ENCODE peak calls at places on chromosomes 2 and 18, in four cellular contexts. B is K562, A is SK-N-SH, R is HepG2. X is an unnamed sample.
A peak's percentile ranks its signal among the peaks of the same experiment; 100 is the strongest.

GRCh38 chr2:145546091-145546490 is 1026.2 kb upstream of the ZEB2 start:
- DNase-seq in B (peak; percentile 9), A (no peak), R (no peak), X (peak; percentile 16)

GRCh38 chr2:129744141-129744540 is 235.3 kb upstream of the RAB6C start:
- DNase-seq in B (no peak), A (no peak), R (no peak), X (no peak)

GRCh38 chr2:30684026-30684425 is 123.2 kb downstream of the CAPN13 start:
- DNase-seq in B (no peak), A (no peak), R (no peak), X (no peak)

GRCh38 chr18:50973367-50974126 is 5.7 kb downstream of the ELAC1 start:
- DNase-seq in B (no peak), A (no peak), R (peak; percentile 90), X (no peak)

GRCh38 chr2:149612122-149612521 is 24.5 kb upstream of the MMADHC start:
- DNase-seq in B (no peak), A (no peak), R (no peak), X (no peak)

GRCh38 chr2:239400000-239400831 is 604 bp downstream of the HDAC4 start:
- DNase-seq in B (peak; percentile 43), A (peak; percentile 61), R (peak; percentile 32), X (no peak)

GRCh38 chr2:71166812-71167211 is 36.4 kb downstream of the MPHOSPH10 start:
- DNase-seq in B (no peak), A (no peak), R (no peak), X (no peak)

GRCh38 chr2:59590802-59591201 is 962.7 kb downstream of the BCL11A start:
- DNase-seq in B (no peak), A (no peak), R (no peak), X (no peak)

GRCh38 chr2:160351978-160352377 is 141.6 kb downstream of the RBMS1 start:
- DNase-seq in B (no peak), A (no peak), R (no peak), X (no peak)
- TF ChIP-seq ELF1 in B (no peak), A (no peak), R (no peak), X (no peak)

GRCh38 chr2:23721454-23721826 is 205.5 kb downstream of the ATAD2B start:
- DNase-seq in B (no peak), A (no peak), R (no peak), X (no peak)
- TF ChIP-seq ELF1 in B (no peak), A (no peak), R (no peak), X (no peak)

DNA sequence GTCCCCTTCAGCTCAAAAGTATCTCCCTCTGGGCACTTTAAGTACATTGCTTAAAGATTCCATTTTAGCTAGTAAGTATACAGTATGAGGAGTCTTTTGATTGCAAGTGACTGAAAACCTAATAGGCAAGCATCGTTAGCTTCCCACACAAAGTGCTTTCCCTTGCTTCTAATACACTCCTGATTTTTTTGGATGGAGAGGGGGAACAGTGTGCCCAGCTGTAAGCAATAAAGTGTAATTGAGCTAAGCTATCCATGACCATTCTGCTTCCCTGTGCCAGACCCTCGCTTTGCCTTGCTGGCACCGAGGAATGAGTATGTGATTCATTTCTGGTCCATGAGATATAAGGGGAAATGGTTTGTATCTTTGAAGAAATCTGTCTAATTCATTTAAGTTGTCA is 3.8 kb upstream of the ZNF24 start:
- DNase-seq in B (no peak), A (no peak), R (no peak), X (no peak)
- TF ChIP-seq ELF1 in B (no peak), A (no peak), R (no peak), X (no peak)

GRCh38 chr2:172969171-172969570 is 106.5 kb upstream of the MAP3K20 start:
- DNase-seq in B (no peak), A (no peak), R (no peak), X (no peak)

GRCh38 chr2:172968061-172968469 is 107.6 kb upstream of the MAP3K20 start:
- DNase-seq in B (no peak), A (no peak), R (peak; percentile 20), X (no peak)

GRCh38 chr2:172972005-172972619 is 103.5 kb upstream of the MAP3K20 start:
- DNase-seq in B (peak; percentile 68), A (peak; percentile 43), R (peak; percentile 52), X (peak; percentile 36)

GRCh38 chr2:172969609-172970008 is 106.0 kb upstream of the MAP3K20 start:
- DNase-seq in B (no peak), A (no peak), R (no peak), X (no peak)

GRCh38 chr2:172970660-172971059 is 105.0 kb upstream of the MAP3K20 start:
- DNase-seq in B (no peak), A (no peak), R (no peak), X (no peak)
- TF ChIP-seq ELF1 in B (no peak), A (no peak), R (no peak), X (no peak)

GRCh38 chr18:616380-616995 is 19.7 kb downstream of the CLUL1 start:
- DNase-seq in B (peak; percentile 56), A (peak; percentile 44), R (peak; percentile 35), X (peak; percentile 35)
- TF ChIP-seq ELF1 in B (no peak), A (no peak), R (no peak), X (no peak)

GRCh38 chr18:61464551-61465102 is 131.4 kb downstream of the CDH20 start:
- DNase-seq in B (no peak), A (no peak), R (no peak), X (no peak)
- TF ChIP-seq ELF1 in B (no peak), A (no peak), R (no peak), X (no peak)

DNA sequence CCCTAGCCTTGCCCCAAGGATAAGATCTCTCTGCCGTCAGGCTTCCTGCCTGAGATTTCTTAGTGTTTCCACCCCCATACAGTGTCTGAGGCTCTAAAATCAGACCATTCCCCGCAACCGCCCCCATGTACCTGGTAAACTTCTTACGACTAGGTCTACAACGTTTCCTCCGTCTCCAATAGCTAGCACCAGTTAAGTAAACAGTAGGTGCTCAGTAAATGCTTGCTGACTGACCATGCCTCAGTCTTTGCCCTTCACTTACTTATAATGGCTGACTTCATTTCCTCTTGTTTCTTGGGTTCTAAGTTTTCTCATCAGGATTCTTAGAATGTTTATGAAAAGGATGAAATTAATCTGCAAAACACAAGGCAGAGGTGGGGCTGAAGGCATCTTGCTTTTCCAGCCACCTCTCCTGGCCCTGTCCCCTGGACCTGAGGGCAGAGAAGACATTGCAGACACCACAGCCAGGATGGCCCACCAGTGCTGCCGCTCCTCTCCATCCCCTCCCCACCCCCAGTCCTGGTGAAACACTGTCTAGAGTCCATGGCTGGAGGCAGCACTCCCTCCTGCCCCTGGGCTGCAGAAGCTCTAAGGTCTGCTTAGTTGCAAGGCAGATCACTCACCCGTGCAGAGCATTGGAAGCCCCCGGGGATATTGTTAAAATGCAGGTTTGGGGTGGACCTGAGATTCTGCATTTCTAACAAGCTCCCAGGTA is 16.9 kb downstream of the TMEM37 start:
- DNase-seq in B (no peak), A (no peak), R (no peak), X (no peak)
- TF ChIP-seq ELF1 in B (no peak), A (no peak), R (no peak), X (no peak)

DNA sequence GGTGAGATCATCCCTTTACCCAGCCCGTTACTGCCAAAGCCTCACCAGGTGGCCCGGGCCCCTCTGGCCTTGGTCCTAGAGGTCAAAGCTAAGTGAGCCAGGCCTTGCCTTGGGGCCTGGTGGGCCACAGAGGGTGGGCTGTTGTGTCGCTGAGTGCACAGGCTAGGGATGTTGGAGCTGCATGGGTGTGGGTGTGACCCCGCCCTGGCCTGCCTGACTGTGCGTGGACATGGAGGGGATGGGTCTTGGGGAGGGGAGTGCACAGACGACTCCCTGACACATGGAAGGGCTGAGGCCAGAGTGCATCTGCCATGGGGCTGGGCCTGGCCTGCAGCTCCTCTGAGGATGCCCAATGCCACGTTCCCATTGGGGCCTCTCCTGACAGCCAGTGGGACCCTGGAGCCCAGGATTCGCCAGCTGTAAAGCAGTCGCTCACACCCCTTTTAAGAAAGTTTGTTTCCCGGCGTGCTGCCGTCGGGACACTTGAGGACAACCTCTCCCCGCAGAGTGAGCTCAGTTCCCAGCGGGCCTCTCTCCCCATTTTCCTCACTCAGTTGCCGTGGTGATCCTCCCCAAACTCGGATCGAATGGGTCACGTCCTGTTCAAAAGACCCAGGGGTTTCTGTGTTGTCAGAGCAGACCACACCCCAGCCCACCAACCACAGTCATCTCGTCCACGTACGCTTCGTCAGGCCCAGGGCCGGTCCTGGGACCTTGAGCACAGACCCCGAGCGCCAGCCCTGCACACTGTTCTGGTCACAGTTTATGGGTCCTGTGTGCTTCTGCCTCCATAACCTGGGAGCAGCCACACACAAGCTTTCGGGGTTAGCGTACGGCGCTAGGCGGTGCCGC is 93.5 kb downstream of the NFATC1 start:
- DNase-seq in B (no peak), A (no peak), R (no peak), X (no peak)
- TF ChIP-seq ELF1 in B (no peak), A (no peak), R (no peak), X (no peak)

GRCh38 chr2:172710584-172711024 is 25.0 kb upstream of the RAPGEF4 start:
- DNase-seq in B (no peak), A (peak; percentile 67), R (peak; percentile 25), X (no peak)
- TF ChIP-seq ELF1 in B (no peak), A (no peak), R (no peak), X (no peak)